ENCODE peak calls at places on chromosomes 7 and 10, in seven cellular contexts. B is T-helper 2 cell, L is amygdala, C is stomach, E is NCI-H1436, A is A172, F is ovary. Z is an unnamed sample.

GRCh38 chr7:115680921-115681320 is 349.6 kb downstream of the TFEC start:
- DNase-seq in B (no peak), L (no peak), C (no peak), E (no peak), A (no peak), F (no peak), Z (no peak)

GRCh38 chr10:132886211-132887099 is 55.9 kb downstream of the CFAP46 start:
- DNase-seq in B (no peak), L (no peak), C (peak; percentile 50), E (peak; percentile 5), A (no peak), F (no peak), Z (no peak)

GRCh38 chr7:75762350-75762917 is 9.6 kb downstream of the CCL26 start:
- DNase-seq in B (peak; percentile 68), L (no peak), C (no peak), E (peak; percentile 56), A (peak; percentile 88), F (no peak), Z (peak; percentile 44)

GRCh38 chr7:13496971-13497370 is 492.5 kb downstream of the ETV1 start:
- DNase-seq in B (no peak), L (no peak), C (no peak), E (no peak), A (no peak), F (no peak), Z (no peak)

GRCh38 chr10:128870830-128871597 is 596.0 kb upstream of the MGMT start:
- DNase-seq in B (no peak), L (no peak), C (no peak), E (no peak), A (no peak), F (no peak), Z (no peak)

GRCh38 chr10:77001186-77001585 is 636.4 kb downstream of the KCNMA1 start:
- DNase-seq in B (no peak), L (no peak), C (no peak), E (no peak), A (no peak), F (no peak), Z (no peak)

GRCh38 chr7:132906193-132906829 is 175.6 kb downstream of the CHCHD3 start:
- DNase-seq in B (no peak), L (no peak), C (no peak), E (no peak), A (no peak), F (no peak), Z (no peak)

GRCh38 chr7:116528008-116528789 is 3.4 kb downstream of the CAV1 start:
- DNase-seq in B (no peak), L (no peak), C (no peak), E (no peak), A (peak; percentile 92), F (peak; percentile 64), Z (peak; percentile 6)

GRCh38 chr10:113230018-113230610 is 280.1 kb downstream of the TCF7L2 start:
- DNase-seq in B (no peak), L (no peak), C (no peak), E (no peak), A (no peak), F (no peak), Z (no peak)

GRCh38 chr7:27121656-27122055 is 8.9 kb downstream of the HOXA4 start:
- DNase-seq in B (no peak), L (no peak), C (no peak), E (no peak), A (no peak), F (no peak), Z (no peak)

GRCh38 chr10:123203393-123204126 is 49.4 kb downstream of the BUB3 start:
- DNase-seq in B (no peak), L (no peak), C (no peak), E (no peak), A (no peak), F (no peak), Z (no peak)

Z was measured in NCI-H446.